ENCODE peak calls at places on chromosome 20, in eight cellular contexts. One of them, this sample, is unnamed.

GRCh38 chr20:6908673-6909072 is 141.2 kb downstream of the BMP2 start:
- DNase-seq in COR-L47: no peak
- DNase-seq in naive B cell: no peak
- DNase-seq in cardiac muscle cell: no peak
- DNase-seq in transverse colon: no peak
- DNase-seq in heart left ventricle: no peak
- DNase-seq in A172: no peak
- DNase-seq in ACHN: no peak
- DNase-seq in this sample: no peak

GRCh38 chr20:46458891-46459750 is 52.7 kb upstream of the ELMO2 start:
- DNase-seq in naive B cell: no peak
- DNase-seq in A172: no peak
- DNase-seq in heart left ventricle: peak; percentile 57
- DNase-seq in ACHN: no peak
- DNase-seq in cardiac muscle cell: peak; percentile 77
- DNase-seq in transverse colon: peak; percentile 70
- DNase-seq in COR-L47: peak; percentile 57
- DNase-seq in this sample: no peak

GRCh38 chr20:44732327-44732726 is 13.3 kb upstream of the KCNK15 start:
- DNase-seq in cardiac muscle cell: no peak
- DNase-seq in ACHN: peak; percentile 10
- DNase-seq in A172: no peak
- DNase-seq in naive B cell: no peak
- DNase-seq in transverse colon: no peak
- DNase-seq in heart left ventricle: no peak
- DNase-seq in COR-L47: no peak
- DNase-seq in this sample: no peak

GRCh38 chr20:41398408-41398807 is 31.8 kb upstream of the EMILIN3 start:
- DNase-seq in ACHN: no peak
- DNase-seq in cardiac muscle cell: no peak
- DNase-seq in transverse colon: peak; percentile 43
- DNase-seq in naive B cell: no peak
- DNase-seq in A172: no peak
- DNase-seq in COR-L47: no peak
- DNase-seq in heart left ventricle: peak; percentile 71
- DNase-seq in this sample: no peak

GRCh38 chr20:23776067-23776771 is 25.5 kb upstream of the CST1 start:
- DNase-seq in A172: no peak
- DNase-seq in ACHN: no peak
- DNase-seq in transverse colon: no peak
- DNase-seq in cardiac muscle cell: no peak
- DNase-seq in naive B cell: no peak
- DNase-seq in COR-L47: no peak
- DNase-seq in heart left ventricle: no peak
- DNase-seq in this sample: no peak

GRCh38 chr20:36528875-36529425 is 12.4 kb upstream of the MYL9 start:
- DNase-seq in A172: no peak
- DNase-seq in ACHN: no peak
- DNase-seq in heart left ventricle: no peak
- DNase-seq in transverse colon: no peak
- DNase-seq in naive B cell: no peak
- DNase-seq in COR-L47: no peak
- DNase-seq in cardiac muscle cell: no peak
- DNase-seq in this sample: no peak

GRCh38 chr20:9532069-9532809 is 17.8 kb downstream of the LAMP5 start:
- DNase-seq in cardiac muscle cell: no peak
- DNase-seq in A172: peak; percentile 18
- DNase-seq in transverse colon: no peak
- DNase-seq in heart left ventricle: no peak
- DNase-seq in ACHN: no peak
- DNase-seq in COR-L47: peak; percentile 81
- DNase-seq in naive B cell: no peak
- DNase-seq in this sample: no peak

GRCh38 chr20:51183443-51183842 is 160.5 kb upstream of the KCNG1 start:
- DNase-seq in naive B cell: no peak
- DNase-seq in cardiac muscle cell: no peak
- DNase-seq in A172: no peak
- DNase-seq in ACHN: no peak
- DNase-seq in transverse colon: no peak
- DNase-seq in COR-L47: no peak
- DNase-seq in heart left ventricle: no peak
- DNase-seq in this sample: no peak

GRCh38 chr20:37406010-37406998 is 60.4 kb downstream of the SRC start:
- DNase-seq in heart left ventricle: peak; percentile 58
- DNase-seq in A172: peak; percentile 32
- DNase-seq in cardiac muscle cell: peak; percentile 64
- DNase-seq in transverse colon: peak; percentile 47
- DNase-seq in COR-L47: peak; percentile 64
- DNase-seq in naive B cell: no peak
- DNase-seq in ACHN: peak; percentile 54
- DNase-seq in this sample: peak; percentile 86

GRCh38 chr20:6756961-6757595 is 10.4 kb upstream of the BMP2 start:
- DNase-seq in COR-L47: no peak
- DNase-seq in naive B cell: no peak
- DNase-seq in A172: no peak
- DNase-seq in ACHN: no peak
- DNase-seq in transverse colon: no peak
- DNase-seq in cardiac muscle cell: no peak
- DNase-seq in heart left ventricle: no peak
- DNase-seq in this sample: no peak

This sample was measured in GM10248.